ENCODE peak calls at places on chromosomes 13 and 19, in five cellular contexts. S is Panc1, A is tibial artery, Z is neural progenitor cell, T is heart right ventricle. R is an unnamed sample.

GRCh38 chr13:25575562-25575961 is 203.8 kb downstream of the ATP8A2 start:
- DNase-seq in A (no peak), Z (no peak), S (no peak), T (no peak), R (no peak)

GRCh38 chr13:77779461-77780272 is 82.2 kb downstream of the SLAIN1 start:
- DNase-seq in Z (peak), S (peak), T (no peak), A (no peak), R (no peak)

GRCh38 chr13:59877933-59878332 is 285.8 kb downstream of the DIAPH3 start:
- DNase-seq in Z (no peak), S (no peak), A (no peak), T (no peak), R (no peak)

GRCh38 chr13:49342404-49342803 is 94.7 kb downstream of the CDADC1 start:
- DNase-seq in T (no peak), S (no peak), Z (no peak), A (no peak), R (no peak)

GRCh38 chr13:65724261-65724660 is 1505.9 kb downstream of the PCDH9 start:
- DNase-seq in A (no peak), S (no peak), Z (no peak), T (no peak), R (no peak)

GRCh38 chr13:37429976-37430375 is 168.6 kb downstream of the POSTN start:
- DNase-seq in T (no peak), S (no peak), A (no peak), Z (no peak), R (no peak)

GRCh38 chr19:49890349-49891311 is 6.1 kb downstream of the IL4I1 start:
- DNase-seq in S (no peak), Z (peak), T (no peak), A (no peak), R (no peak)

GRCh38 chr13:35917252-35917941 is 213.8 kb downstream of the DCLK1 start:
- DNase-seq in A (no peak), T (no peak), S (no peak), Z (no peak), R (no peak)

GRCh38 chr13:98476538-98476966 is 100.4 kb downstream of the STK24 start:
- DNase-seq in A (no peak), Z (no peak), S (no peak), T (no peak), R (no peak)

GRCh38 chr19:43575955-43576451 is 402 bp downstream of the PINLYP start:
- DNase-seq in T (no peak), S (no peak), Z (no peak), A (no peak), R (no peak)

GRCh38 chr19:56974554-56975207 is 134.2 kb upstream of the PEG3 start:
- DNase-seq in Z (no peak), A (no peak), S (no peak), T (no peak), R (no peak)
- H3K27ac ChIP-seq in Z (no peak), A (no peak), S (no peak), T (no peak), R (no peak)

GRCh38 chr13:80047406-80047805 is 293.5 kb downstream of the SPRY2 start:
- DNase-seq in S (no peak), T (no peak), Z (no peak), A (no peak), R (no peak)
- H3K27ac ChIP-seq in S (peak), T (no peak), Z (no peak), A (peak), R (no peak)

GRCh38 chr13:111584101-111584500 is 263.7 kb downstream of the TEX29 start:
- DNase-seq in S (no peak), T (no peak), A (no peak), Z (no peak), R (no peak)
- H3K27ac ChIP-seq in S (no peak), T (no peak), A (no peak), Z (no peak), R (no peak)

DNA sequence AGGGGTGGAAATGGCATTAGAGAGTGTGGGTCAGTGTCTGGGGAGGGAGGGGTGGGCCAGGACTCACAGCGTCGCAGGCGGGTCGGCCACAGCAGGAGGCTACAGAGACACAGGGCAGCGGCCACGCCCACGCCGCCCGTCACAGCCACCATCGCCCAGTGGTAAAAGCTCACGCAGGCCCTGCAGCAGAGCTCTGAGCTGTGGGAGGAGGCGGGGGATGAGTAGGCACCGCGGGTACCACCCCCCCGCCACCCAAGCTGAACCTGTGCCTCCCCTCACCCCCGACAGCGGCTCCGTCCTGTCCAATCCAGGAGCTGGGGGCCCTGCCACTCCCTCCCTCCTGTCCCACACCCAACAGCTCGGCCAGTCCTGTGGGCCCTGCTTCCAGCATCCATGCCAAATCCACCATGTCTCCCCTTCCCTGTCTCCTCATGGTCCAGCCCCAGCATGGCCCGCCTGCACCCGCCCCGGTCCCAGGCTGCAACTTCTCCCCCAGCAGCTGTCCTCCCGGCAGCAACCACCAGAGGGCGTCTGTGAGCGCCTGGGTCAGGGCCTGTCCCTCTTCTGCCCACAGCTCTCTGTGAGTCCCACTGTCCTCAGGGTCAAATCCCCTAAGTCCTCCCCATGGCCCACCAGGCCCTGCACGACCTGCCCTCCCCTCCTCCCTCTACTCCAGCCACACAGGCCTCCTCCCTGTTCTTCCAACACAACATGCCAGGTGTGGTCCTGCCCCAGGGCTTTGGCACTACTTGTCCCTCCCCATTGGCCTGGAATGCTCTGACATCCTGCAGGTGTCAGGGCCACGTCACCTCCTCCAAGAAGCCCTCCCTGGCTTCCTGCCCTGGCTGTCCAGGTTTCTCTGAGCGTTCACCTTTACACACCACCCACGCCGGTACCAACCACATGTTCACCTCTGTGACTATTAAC is 6.0 kb downstream of the TEKTIP1 start:
- DNase-seq in T (peak), A (peak), S (peak), Z (peak), R (peak)
- H3K27ac ChIP-seq in T (no peak), A (no peak), S (no peak), Z (no peak), R (peak)

GRCh38 chr19:13398182-13398581 is 108.1 kb downstream of the CACNA1A start:
- DNase-seq in Z (no peak), T (no peak), A (no peak), S (no peak), R (no peak)
- H3K27ac ChIP-seq in Z (no peak), T (peak), A (no peak), S (peak), R (no peak)

R was measured in substantia nigra.